ENCODE peak calls at places on chromosomes 13 and 19, in seven cellular contexts. C, T, O, P, V, X and R are unnamed samples.
A peak's percentile ranks its signal among the peaks of the same experiment; 100 is the strongest.

GRCh38 chr13:85864963-85865530 is 65.8 kb upstream of the SLITRK6 start:
- DNase-seq in C (no peak), X (no peak), O (no peak), V (peak; percentile 38), P (peak; percentile 54), T (no peak), R (no peak)

GRCh38 chr19:16894080-16894479 is 5.3 kb downstream of the F2RL3 start:
- DNase-seq in X (no peak), O (peak; percentile 47), T (no peak), C (no peak), P (no peak), V (no peak), R (no peak)

GRCh38 chr13:38944219-38944618 is 46.4 kb downstream of the STOML3 start:
- DNase-seq in X (no peak), C (no peak), V (no peak), P (no peak), O (no peak), T (no peak), R (no peak)

GRCh38 chr19:50501186-50501567 is 9.8 kb downstream of the JOSD2 start:
- DNase-seq in T (no peak), X (no peak), P (no peak), V (no peak), C (no peak), O (no peak), R (no peak)

GRCh38 chr19:8654591-8655339 is 24.3 kb downstream of the NFILZ start:
- DNase-seq in X (no peak), V (peak; percentile 27), T (peak; percentile 51), C (peak; percentile 39), P (peak; percentile 58), O (no peak), R (no peak)

GRCh38 chr19:56476671-56477428 is at the start of gene ZNF667:
- DNase-seq in O (no peak), X (peak; percentile 38), C (no peak), P (peak; percentile 34), T (peak; percentile 5), V (peak; percentile 59), R (peak; percentile 33)

GRCh38 chr13:57739089-57739488 is 107.5 kb downstream of the PCDH17 start:
- DNase-seq in V (no peak), O (no peak), C (no peak), X (no peak), P (no peak), T (no peak), R (no peak)

GRCh38 chr13:47455581-47455980 is 545.5 kb downstream of the SUCLA2 start:
- DNase-seq in T (peak; percentile 7), P (peak; percentile 46), C (no peak), O (no peak), V (no peak), X (no peak), R (no peak)

GRCh38 chr13:42405665-42406390 is 133.9 kb downstream of the AKAP11 start:
- DNase-seq in O (no peak), P (no peak), X (no peak), C (no peak), T (no peak), V (peak; percentile 8), R (no peak)

GRCh38 chr13:31328549-31329229 is 128.9 kb downstream of the B3GLCT start:
- DNase-seq in X (no peak), O (no peak), P (no peak), V (peak; percentile 14), T (no peak), C (no peak), R (no peak)

GRCh38 chr13:42814868-42815267 is 33.5 kb downstream of the FAM216B start:
- DNase-seq in O (no peak), T (no peak), X (no peak), V (peak; percentile 94), C (no peak), P (no peak), R (no peak)

GRCh38 chr13:48156466-48156865 is 61.6 kb upstream of the MED4 start:
- DNase-seq in P (no peak), O (peak; percentile 71), C (no peak), T (no peak), V (no peak), X (no peak), R (peak; percentile 69)

GRCh38 chr19:54896036-54896435 is 9.9 kb upstream of the NCR1 start:
- DNase-seq in V (no peak), C (no peak), X (no peak), O (no peak), P (no peak), T (no peak), R (no peak)

GRCh38 chr13:44810067-44810840 is 179.0 kb downstream of the NUFIP1 start:
- DNase-seq in O (no peak), V (no peak), T (peak; percentile 58), P (peak; percentile 54), C (peak; percentile 62), X (peak; percentile 27), R (no peak)

GRCh38 chr19:38045554-38046253 is 138.7 kb downstream of the SIPA1L3 start:
- DNase-seq in T (no peak), V (no peak), C (no peak), O (peak; percentile 28), X (no peak), P (peak; percentile 38), R (no peak)

GRCh38 chr19:38047048-38047435 is 140.0 kb downstream of the SIPA1L3 start:
- DNase-seq in T (no peak), O (peak; percentile 39), P (no peak), C (no peak), X (no peak), V (no peak), R (no peak)

GRCh38 chr19:38044267-38045111 is 137.5 kb downstream of the SIPA1L3 start:
- DNase-seq in X (no peak), O (no peak), P (no peak), T (no peak), V (peak; percentile 68), C (no peak), R (no peak)

GRCh38 chr19:38047641-38048040 is 140.6 kb downstream of the SIPA1L3 start:
- DNase-seq in X (no peak), T (no peak), V (no peak), C (no peak), P (no peak), O (no peak), R (no peak)

DNA sequence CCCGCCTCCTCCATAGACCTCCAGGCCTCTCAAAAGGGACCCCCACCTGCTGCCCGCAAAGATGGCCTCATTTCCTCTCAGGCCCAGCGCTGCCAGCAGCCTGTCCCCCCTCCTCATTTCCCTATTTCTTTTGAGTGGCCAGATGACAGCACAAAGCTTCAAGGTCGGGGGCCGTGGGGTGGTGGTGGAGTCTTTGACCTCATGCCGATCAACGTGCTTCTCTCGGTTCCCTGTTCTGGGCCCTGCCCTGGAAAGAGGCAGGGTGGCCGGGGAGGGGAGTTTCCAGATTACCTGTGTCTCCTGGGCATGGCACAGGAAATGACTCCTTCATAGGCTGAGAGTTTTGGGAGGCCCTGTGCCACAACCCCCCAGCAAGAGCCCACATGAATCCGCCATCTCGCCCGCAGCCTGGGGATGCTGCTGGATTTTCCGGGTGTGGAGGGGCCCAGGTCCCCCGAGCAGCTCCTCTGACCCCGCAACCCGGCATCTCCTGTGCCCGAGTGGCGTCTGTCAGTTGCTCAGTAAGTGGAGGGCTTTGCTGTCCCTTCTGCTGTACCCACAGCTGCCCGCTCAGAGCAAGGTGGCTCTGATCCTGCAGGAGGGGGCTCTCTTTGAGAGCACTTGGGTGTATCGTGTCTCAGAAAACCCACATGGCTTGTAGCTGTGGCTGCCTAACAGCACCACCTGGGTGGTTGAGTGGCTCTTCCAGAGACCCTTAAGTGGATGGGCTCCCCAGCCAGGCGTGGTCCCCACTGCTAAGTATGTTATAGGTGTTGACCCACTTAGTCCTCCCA is 139.4 kb downstream of the SIPA1L3 start:
- DNase-seq in V (no peak), O (peak; percentile 79), X (no peak), P (no peak), T (no peak), C (no peak), R (no peak)
- TF ChIP-seq POLR2A in V (no peak), O (no peak), X (no peak), P (no peak), T (no peak), C (no peak), R (no peak)

GRCh38 chr19:15280915-15281683 is 48.9 kb upstream of the EPHX3 start:
- DNase-seq in P (peak; percentile 89), C (peak; percentile 81), V (peak; percentile 89), X (peak; percentile 84), T (peak; percentile 85), O (peak; percentile 39), R (peak; percentile 81)
- H3K4me3 ChIP-seq in P (no peak overlapping the region), C (no peak overlapping the region), V (no peak overlapping the region), X (no peak overlapping the region), T (no peak overlapping the region), O (no peak overlapping the region), R (no peak overlapping the region)

DNA sequence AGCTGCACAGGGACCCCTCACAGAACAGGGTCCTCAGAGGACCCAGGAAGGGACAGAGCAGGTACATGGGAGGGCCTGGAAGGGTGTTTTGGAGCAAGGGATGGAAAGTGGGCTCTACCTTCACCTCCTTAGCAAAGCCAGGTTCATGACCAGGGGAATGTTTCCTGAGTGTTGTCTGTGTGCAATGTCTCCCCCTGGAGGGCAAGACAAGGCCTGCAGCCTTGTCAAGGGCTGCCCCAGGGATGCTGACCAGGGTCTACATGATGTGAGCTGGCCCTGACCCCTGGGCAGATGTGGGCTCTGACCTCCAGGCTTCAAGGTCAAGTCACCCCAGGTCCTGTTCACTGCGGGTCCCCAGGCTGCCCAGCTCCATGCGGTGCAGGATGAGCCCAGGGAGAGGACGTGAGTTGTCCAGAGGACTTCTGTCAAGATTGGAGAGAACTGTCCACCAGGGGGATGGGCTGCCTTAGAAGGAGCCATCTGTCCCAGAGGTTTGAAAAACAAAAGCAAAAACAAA is 1.0 kb upstream of the CEACAM1 start:
- DNase-seq in O (peak; percentile 78), X (peak; percentile 64), C (no peak), V (peak; percentile 19), P (peak; percentile 75), T (peak; percentile 79), R (peak; percentile 30)
- H3K27ac ChIP-seq in O (peak overlapping the region; percentile 83), X (peak overlapping the region; percentile 26), C (no peak overlapping the region), V (no peak overlapping the region), P (no peak overlapping the region), T (no peak overlapping the region), R (peak overlapping the region; percentile 80)

DNA sequence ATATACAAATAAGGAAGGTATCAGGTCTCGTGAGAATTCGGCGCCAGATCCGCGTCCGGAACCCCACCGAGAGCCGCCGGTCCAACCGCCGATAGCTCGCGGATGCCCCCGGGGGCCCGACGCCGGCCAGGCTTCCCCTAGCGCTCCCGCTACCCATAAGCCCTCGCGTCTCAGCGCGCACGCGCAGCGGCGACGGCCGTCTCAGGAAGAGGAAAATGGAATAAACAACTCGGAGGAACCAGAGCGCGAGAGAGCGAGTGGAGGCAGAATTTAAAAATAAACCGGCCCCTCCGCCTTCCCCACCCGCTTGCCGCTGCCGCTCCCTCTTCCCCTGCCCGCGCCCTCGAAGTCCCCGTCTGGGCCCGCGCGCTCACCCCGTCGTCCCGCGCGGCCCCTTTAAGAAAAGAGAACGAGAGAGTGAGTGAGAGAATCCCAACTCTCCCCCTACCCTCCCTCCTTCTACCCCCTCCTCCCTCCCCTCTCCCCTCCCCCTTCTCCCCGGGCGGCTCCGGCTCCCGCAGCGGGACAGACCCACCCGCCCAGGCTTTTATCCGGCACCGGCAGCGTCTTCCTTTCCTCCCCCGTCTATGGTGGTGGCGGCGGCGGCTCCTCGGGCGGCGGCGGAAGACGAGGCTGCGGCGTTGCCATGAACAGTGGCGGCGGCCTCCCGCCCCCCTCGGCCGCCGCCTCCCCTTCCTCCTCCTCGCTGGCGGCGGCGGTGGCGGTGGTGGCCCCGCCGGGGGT is at the start of gene PAN3:
- DNase-seq in X (peak; percentile 91), P (peak; percentile 91), V (peak; percentile 89), T (peak; percentile 92), C (peak; percentile 91), O (peak; percentile 88), R (peak; percentile 98)
- TF ChIP-seq POLR2A in X (peak; percentile 79), P (no peak), V (peak; percentile 77), T (peak; percentile 51), C (peak; percentile 50), O (peak; percentile 41), R (no peak)

GRCh38 chr19:12687496-12688196 is at the start of gene GNG14:
- DNase-seq in C (no peak), O (no peak), P (no peak), X (no peak), V (no peak), T (no peak), R (no peak)
- H3K4me3 ChIP-seq in C (no peak within 1 kb of the TSS), O (no peak within 1 kb of the TSS), P (no peak within 1 kb of the TSS), X (no peak within 1 kb of the TSS), V (no peak within 1 kb of the TSS), T (no peak within 1 kb of the TSS), R (no peak within 1 kb of the TSS)